ENCODE peak calls at places on chromosomes 3 and 15, in four cellular contexts. D is H1, I is H9, W is IMR-90. L is an unnamed sample.
A peak's percentile ranks its signal among the peaks of the same experiment; 100 is the strongest.

GRCh38 chr15:31357148-31357547 is 30.5 kb downstream of the KLF13 start:
- DNase-seq in I (no peak), D (no peak), W (no peak), L (no peak)

GRCh38 chr3:143951351-143951971 is 20.2 kb upstream of the DIPK2A start:
- DNase-seq in I (no peak), W (peak; percentile 46), D (no peak), L (peak; percentile 18)

GRCh38 chr15:68415061-68415460 is 16.9 kb downstream of the ITGA11 start:
- DNase-seq in W (no peak), D (no peak), I (peak; percentile 2), L (no peak)

GRCh38 chr3:167559922-167560321 is 86.1 kb upstream of the SERPINI2 start:
- DNase-seq in D (no peak), I (no peak), W (no peak), L (no peak)

GRCh38 chr15:72492733-72493132 is 18.6 kb downstream of the ARIH1 start:
- DNase-seq in W (no peak), D (no peak), I (no peak), L (no peak)

GRCh38 chr15:67824157-67824899 is 981 bp upstream of the SKOR1 start:
- DNase-seq in D (peak; percentile 56), I (no peak), W (no peak), L (no peak)

GRCh38 chr15:93987068-93987467 is 244.3 kb upstream of the MCTP2 start:
- DNase-seq in I (no peak), D (no peak), W (no peak), L (no peak)

GRCh38 chr3:54577313-54577712 is 350.5 kb downstream of the LRTM1 start:
- DNase-seq in W (no peak), D (no peak), I (no peak), L (no peak)

GRCh38 chr15:90529369-90530249 is at the start of gene CRTC3:
- DNase-seq in W (peak; percentile 48), I (peak; percentile 46), D (peak; percentile 75), L (peak; percentile 35)

GRCh38 chr3:189324538-189325138 is 152.9 kb downstream of the TPRG1 start:
- DNase-seq in D (no peak), W (peak; percentile 72), I (no peak), L (no peak)

GRCh38 chr3:34212175-34212574 is 413.7 kb downstream of the PDCD6IP start:
- DNase-seq in I (no peak), W (no peak), D (no peak), L (no peak)

GRCh38 chr3:48678566-48679380 is 6.9 kb downstream of the NCKIPSD start:
- DNase-seq in D (no peak), W (no peak), I (no peak), L (no peak)

GRCh38 chr3:131977363-131977762 is 57.5 kb downstream of the CPNE4 start:
- DNase-seq in W (no peak), I (no peak), D (no peak), L (no peak)

GRCh38 chr3:169969696-169970095 is 3.1 kb downstream of the SEC62 start:
- DNase-seq in W (no peak), I (no peak), D (no peak), L (no peak)

GRCh38 chr3:169966086-169966950 is at the start of gene SEC62:
- DNase-seq in W (peak; percentile 88), I (peak; percentile 95), D (peak; percentile 98), L (peak; percentile 93)

GRCh38 chr3:169965562-169965961 is 1.0 kb upstream of the SEC62 start:
- DNase-seq in I (no peak), W (no peak), D (no peak), L (no peak)

GRCh38 chr3:169968224-169968623 is 1.6 kb downstream of the SEC62 start:
- DNase-seq in W (no peak), I (no peak), D (no peak), L (no peak)

DNA sequence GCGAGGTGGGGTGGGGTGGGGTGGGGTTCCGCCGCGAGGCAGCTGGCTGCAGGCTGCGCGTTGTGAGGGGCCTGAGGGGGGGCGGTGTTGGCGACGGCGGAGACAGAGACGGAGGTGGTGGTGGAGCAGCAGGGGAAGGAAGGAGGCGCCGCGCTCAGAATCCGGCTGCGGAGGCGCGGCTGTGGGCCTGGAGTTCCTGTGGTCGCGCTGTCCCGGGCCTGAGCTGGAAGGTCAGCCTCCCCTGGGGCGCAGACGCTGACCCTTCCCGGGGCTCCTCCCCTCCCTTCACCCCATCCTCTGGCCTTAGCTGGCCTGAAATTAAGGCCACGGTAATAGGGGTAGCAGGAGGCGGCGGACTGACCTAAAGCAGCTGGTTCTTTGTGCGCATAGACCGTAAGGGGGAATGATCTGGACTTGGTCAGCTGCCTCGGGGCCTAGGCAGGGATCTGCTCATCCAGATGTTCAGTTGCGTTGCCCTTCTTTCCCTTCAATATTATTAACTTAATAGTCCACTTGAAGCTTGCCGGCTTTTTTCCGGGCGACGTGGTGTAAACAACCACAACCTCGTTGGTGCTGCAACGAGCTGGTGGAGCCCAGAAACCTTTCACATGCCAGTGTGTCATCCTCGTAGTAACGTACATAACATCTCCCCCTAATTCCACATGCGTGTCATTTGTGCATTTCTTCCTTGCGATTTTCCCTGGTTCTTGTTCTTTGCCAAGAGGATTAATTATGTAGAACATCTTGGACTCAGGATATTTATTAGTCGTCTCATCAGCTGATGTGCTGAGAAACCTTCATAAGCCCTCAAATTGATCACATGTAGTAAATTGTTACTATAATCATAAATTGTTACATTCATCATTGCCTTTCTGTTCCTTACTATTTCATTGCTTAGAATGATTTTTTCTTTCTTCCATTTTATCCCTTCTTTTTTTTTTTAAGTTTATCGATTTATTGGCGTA is 626 bp downstream of the SEC62 start:
- DNase-seq in W (peak; percentile 49), I (no peak), D (no peak), L (peak; percentile 65)
- H4K91ac ChIP-seq in W (peak overlapping the region; percentile 40), I (no peak overlapping the region), D (no peak overlapping the region), L (no peak overlapping the region)

GRCh38 chr15:70267306-70267705 is 169.6 kb upstream of the TLE3 start:
- DNase-seq in D (no peak), W (no peak), I (no peak), L (no peak)

GRCh38 chr15:70265986-70266385 is 168.3 kb upstream of the TLE3 start:
- DNase-seq in W (no peak), I (no peak), D (no peak), L (no peak)

GRCh38 chr15:70265466-70265978 is 167.8 kb upstream of the TLE3 start:
- DNase-seq in I (no peak), W (no peak), D (no peak), L (no peak)

GRCh38 chr15:70267879-70268278 is 170.2 kb upstream of the TLE3 start:
- DNase-seq in W (peak; percentile 15), D (no peak), I (no peak), L (no peak)

DNA sequence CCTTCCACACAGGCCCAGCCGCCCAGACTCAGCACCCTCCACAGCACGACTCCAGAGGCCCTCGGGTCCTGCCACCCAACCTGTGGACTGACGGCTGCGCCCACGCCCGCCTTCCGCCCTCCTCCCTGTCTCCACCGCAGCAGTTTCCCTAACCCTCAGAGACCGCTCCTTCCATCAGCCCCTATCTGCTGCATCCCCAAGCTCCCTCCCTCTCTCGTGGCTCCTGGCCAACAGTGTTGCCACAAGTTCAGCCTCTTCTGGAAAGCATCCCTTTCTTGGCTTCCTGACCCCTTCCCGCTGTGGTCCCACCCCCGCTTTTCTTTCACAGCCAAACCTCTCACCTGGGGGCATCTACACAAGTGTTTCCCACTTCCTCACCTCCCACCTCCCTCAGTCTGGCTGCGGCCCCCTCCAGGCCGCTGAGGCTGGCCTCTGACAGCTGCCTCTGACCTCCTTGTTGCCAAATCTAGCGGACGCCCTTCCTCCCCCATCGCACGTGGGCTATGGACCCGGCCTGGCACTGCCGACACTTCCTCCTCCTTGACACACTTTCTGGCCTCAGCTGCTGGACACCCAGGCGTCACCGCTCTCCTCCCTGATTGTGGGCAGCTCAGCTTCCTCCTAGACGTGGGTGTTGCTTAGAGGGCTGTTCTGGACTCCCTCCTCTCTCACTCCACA is 168.8 kb upstream of the TLE3 start:
- DNase-seq in D (no peak), W (no peak), I (no peak), L (no peak)
- H3K9ac ChIP-seq in D (no peak overlapping the region), W (no peak overlapping the region), I (no peak overlapping the region), L (no peak overlapping the region)

GRCh38 chr15:71137138-71137518 is 21.9 kb downstream of the THSD4 start:
- DNase-seq in D (no peak), I (no peak), W (no peak), L (no peak)
- H3K27ac ChIP-seq in D (no peak overlapping the region), I (no peak overlapping the region), W (peak overlapping the region; percentile 77), L (no peak overlapping the region)

GRCh38 chr15:96326551-96327154 is 3.8 kb upstream of the NR2F2 start:
- DNase-seq in W (no peak), I (peak; percentile 53), D (no peak), L (no peak)

GRCh38 chr15:96324192-96324895 is 6.2 kb upstream of the NR2F2 start:
- DNase-seq in I (no peak), D (no peak), W (peak; percentile 54), L (no peak)

GRCh38 chr15:96327155-96327741 is 3.3 kb upstream of the NR2F2 start:
- DNase-seq in D (no peak), W (peak; percentile 93), I (peak; percentile 33), L (no peak)

GRCh38 chr15:96324900-96325299 is 5.6 kb upstream of the NR2F2 start:
- DNase-seq in W (no peak), I (no peak), D (no peak), L (no peak)

DNA sequence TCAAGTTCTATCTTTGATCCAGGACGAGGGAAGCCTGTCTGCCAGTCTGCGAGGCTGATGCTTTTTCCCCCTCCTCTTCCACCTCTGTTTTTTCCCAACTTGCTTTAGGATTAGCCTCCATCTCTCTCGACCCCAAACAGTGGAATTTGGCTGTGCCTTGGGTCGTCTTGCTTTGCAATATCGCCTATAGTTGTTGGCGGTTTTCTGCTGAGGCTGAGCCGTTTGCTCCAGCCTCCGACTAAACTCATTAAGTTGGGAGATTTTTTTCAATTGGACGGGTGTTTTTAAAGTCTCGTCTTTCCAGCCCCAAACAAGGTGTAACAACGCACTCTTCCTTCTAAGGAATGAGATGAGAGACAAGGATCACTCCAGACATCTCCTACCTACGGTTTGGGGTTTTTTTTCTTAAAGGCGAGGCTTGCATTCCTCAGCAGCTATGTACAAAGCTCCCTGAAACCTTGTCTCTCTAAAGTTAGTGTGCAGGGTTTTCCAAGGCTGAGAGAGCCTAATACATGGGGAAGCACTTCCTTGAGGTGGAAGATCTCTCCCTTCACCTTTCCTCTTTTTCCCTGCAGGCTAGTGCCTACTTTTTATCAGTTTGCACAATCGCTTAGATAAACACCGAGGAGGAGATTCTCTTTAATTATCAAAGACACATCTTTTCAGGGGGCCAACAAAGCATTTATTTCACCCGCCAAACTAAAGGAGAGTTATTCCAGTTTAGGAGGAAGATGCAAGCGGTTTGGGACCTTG is 4.7 kb upstream of the NR2F2 start:
- DNase-seq in I (no peak), W (peak; percentile 70), D (no peak), L (no peak)
- H4K91ac ChIP-seq in I (no peak overlapping the region), W (peak overlapping the region; percentile 92), D (no peak overlapping the region), L (no peak overlapping the region)

GRCh38 chr3:184789314-184789998 is 22.5 kb upstream of the VPS8 start:
- DNase-seq in I (no peak), D (no peak), W (no peak), L (no peak)
- H3K9ac ChIP-seq in I (no peak overlapping the region), D (no peak overlapping the region), W (no peak overlapping the region), L (no peak overlapping the region)